ENCODE peak calls at places on chromosomes 6 and 20, in four cellular contexts. N is AG04449, Y is sigmoid colon, U is MCF 10A. C is an unnamed sample.

GRCh38 chr6:128124713-128125112 is 223.9 kb upstream of the THEMIS start:
- DNase-seq in N (no peak), Y (no peak), U (peak; percentile 43), C (no peak)

GRCh38 chr6:168163096-168163731 is 84.2 kb upstream of the FRMD1 start:
- DNase-seq in N (no peak), Y (peak; percentile 92), U (no peak), C (no peak)

GRCh38 chr20:42639140-42639539 is 550.6 kb downstream of the PTPRT start:
- DNase-seq in N (no peak), Y (no peak), U (no peak), C (no peak)

GRCh38 chr6:160678744-160679401 is 14.8 kb upstream of the LPA start:
- DNase-seq in N (no peak), Y (no peak), U (no peak), C (no peak)

GRCh38 chr6:75118925-75119515 is 86.8 kb downstream of the COL12A1 start:
- DNase-seq in N (no peak), Y (no peak), U (no peak), C (no peak)

GRCh38 chr20:37308098-37309050 is 18.9 kb downstream of the MANBAL start:
- DNase-seq in N (no peak), Y (peak; percentile 37), U (no peak), C (no peak)

GRCh38 chr20:41425180-41425884 is 58.7 kb upstream of the EMILIN3 start:
- DNase-seq in N (no peak), Y (no peak), U (no peak), C (no peak)

GRCh38 chr20:59047938-59048680 is 5.5 kb upstream of the PRELID3B start:
- DNase-seq in N (no peak), Y (no peak), U (no peak), C (no peak)

GRCh38 chr20:24949756-24950127 is 673 bp downstream of the CST7 start:
- DNase-seq in N (no peak), Y (peak; percentile 40), U (no peak), C (no peak)

GRCh38 chr6:21985904-21986303 is 310.9 kb downstream of the PRL start:
- DNase-seq in N (no peak), Y (no peak), U (no peak), C (no peak)

GRCh38 chr6:16438677-16439615 is 200.6 kb downstream of the GMPR start:
- DNase-seq in N (no peak), Y (no peak), U (peak; percentile 46), C (peak; percentile 31)

GRCh38 chr6:18507561-18507960 is 120.4 kb downstream of the RNF144B start:
- DNase-seq in N (no peak), Y (no peak), U (no peak), C (no peak)

GRCh38 chr6:134446228-134446848 is 128.4 kb upstream of the SGK1 start:
- DNase-seq in N (no peak), Y (no peak), U (no peak), C (no peak)

GRCh38 chr20:5397418-5397817 is 80.7 kb upstream of the PROKR2 start:
- DNase-seq in N (no peak), Y (no peak), U (no peak), C (no peak)

GRCh38 chr20:5401277-5401676 is 84.5 kb upstream of the PROKR2 start:
- DNase-seq in N (no peak), Y (no peak), U (no peak), C (no peak)

GRCh38 chr20:5400164-5400762 is 83.5 kb upstream of the PROKR2 start:
- DNase-seq in N (no peak), Y (no peak), U (peak; percentile 54), C (peak; percentile 10)

DNA sequence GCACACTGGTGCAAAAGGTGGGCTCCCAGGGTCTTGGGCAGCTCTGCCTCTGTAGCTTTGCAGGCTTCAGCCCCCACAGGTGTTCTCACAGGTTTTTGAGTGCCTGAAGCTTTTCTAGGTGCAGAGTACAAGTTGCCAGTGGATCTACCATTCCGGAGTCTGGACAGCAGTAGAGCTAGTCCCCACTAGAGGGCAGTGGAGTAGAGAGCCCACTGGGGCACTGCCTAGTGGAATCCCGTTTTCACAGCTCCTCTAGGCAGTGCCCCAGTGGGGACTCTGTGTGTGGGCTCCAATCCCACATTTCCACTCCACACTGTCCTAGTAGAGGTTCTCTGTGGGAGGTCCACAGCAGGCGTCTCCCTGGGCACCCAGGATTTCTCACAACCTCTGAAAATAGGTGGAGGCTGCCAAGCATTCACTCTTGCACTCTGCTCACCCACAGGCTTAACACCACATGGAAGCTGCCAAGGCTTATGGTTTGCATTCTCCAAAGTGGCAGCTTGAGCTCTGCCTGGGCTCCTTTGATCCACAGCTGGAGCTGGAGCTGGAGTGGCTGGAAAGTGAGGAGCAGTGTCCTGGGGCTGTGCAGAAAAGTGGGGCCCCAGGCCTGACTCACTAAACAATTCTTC is 86.3 kb upstream of the PROKR2 start:
- DNase-seq in N (no peak), Y (no peak), U (peak; percentile 51), C (peak; percentile 5)
- TF ChIP-seq CTCF in N (peak; percentile 57), Y (no peak), U (peak; percentile 45), C (peak; percentile 87)

GRCh38 chr6:123380257-123380656 is 256.5 kb downstream of the TRDN start:
- DNase-seq in N (no peak), Y (no peak), U (peak; percentile 56), C (no peak)
- TF ChIP-seq CTCF in N (no peak), Y (no peak), U (peak; percentile 34), C (no peak)

GRCh38 chr20:5806457-5807263 is 56.5 kb downstream of the SHLD1 start:
- DNase-seq in N (no peak), Y (no peak), U (no peak), C (no peak)
- TF ChIP-seq CTCF in N (no peak), Y (no peak), U (peak; percentile 27), C (peak; percentile 24)

DNA sequence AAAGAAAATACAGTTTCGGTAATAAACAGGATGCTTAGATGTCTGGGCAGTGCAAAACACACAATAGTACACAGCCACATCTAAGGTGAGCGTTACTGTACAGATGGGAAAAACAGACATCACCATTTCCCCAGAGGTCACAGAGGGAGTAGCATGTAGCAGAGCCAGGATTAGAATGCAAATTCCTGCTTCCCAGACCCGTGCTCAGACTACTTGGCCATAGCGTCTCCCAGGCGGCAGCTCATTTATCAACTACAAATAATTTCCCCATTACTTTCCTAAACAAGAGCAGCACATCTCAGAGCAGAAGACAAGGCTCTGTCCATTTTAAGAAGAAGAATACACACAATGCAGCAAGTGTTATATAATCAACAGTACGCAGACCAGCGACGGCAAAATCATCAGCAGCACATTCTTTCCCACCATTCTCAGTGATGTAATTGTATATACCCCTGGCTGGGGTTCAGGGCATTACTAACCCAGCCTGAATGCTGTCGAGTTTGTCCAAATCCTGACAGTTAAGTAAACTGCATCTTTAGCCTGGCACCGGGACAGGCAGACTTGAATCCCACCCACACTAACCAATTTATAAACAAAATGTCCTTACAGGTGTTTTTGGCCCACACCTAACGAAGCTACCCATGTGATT is 61.9 kb downstream of the CNKSR3 start:
- DNase-seq in N (peak; percentile 61), Y (peak; percentile 87), U (no peak), C (peak; percentile 17)
- TF ChIP-seq CTCF in N (peak; percentile 16), Y (peak; percentile 46), U (no peak), C (no peak)

GRCh38 chr20:23233341-23233740 is 117.2 kb upstream of the NXT1 start:
- DNase-seq in N (no peak), Y (no peak), U (no peak), C (no peak)
- TF ChIP-seq CTCF in N (no peak), Y (no peak), U (no peak), C (no peak)

DNA sequence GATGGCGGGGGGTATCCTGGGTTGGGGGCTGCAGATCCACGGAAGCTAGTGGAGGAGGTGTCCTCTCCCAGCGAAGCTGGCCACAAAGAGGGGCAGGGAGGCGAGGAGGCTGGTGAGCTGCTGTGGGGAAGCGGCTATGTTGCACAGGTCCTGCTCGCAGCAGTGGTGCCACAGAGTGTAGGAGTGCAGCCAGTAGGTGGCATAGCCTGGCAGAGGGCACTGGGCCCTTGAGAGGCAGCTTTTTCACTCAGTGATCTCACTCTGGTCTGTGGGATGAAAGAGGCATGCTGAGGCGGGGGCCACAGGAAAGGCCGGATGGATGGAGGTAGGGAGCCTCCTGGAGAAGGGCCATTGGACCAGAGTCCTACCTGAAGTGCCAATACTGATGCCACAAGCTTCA is 2.9 kb upstream of the LY6G6D start:
- DNase-seq in N (no peak), Y (no peak), U (peak; percentile 23), C (no peak)
- TF ChIP-seq CTCF in N (peak; percentile 21), Y (no peak), U (no peak), C (peak; percentile 4)

GRCh38 chr20:53916173-53916512 is 154.3 kb downstream of the BCAS1 start:
- DNase-seq in N (no peak), Y (no peak), U (no peak), C (no peak)

GRCh38 chr20:53914861-53915458 is 155.4 kb downstream of the BCAS1 start:
- DNase-seq in N (no peak), Y (no peak), U (no peak), C (no peak)

GRCh38 chr20:53915459-53916172 is 154.8 kb downstream of the BCAS1 start:
- DNase-seq in N (no peak), Y (peak; percentile 96), U (peak; percentile 94), C (no peak)

GRCh38 chr20:53911301-53911700 is 159.1 kb downstream of the BCAS1 start:
- DNase-seq in N (no peak), Y (no peak), U (no peak), C (no peak)

GRCh38 chr20:53914091-53914860 is 156.1 kb downstream of the BCAS1 start:
- DNase-seq in N (no peak), Y (no peak), U (no peak), C (no peak)
- TF ChIP-seq CTCF in N (no peak), Y (no peak), U (no peak), C (no peak)

GRCh38 chr20:45154183-45154582 is 20.5 kb upstream of the PI3 start:
- DNase-seq in N (no peak), Y (no peak), U (no peak), C (no peak)
- TF ChIP-seq CTCF in N (no peak), Y (no peak), U (no peak), C (no peak)

GRCh38 chr6:79946242-79946641 is 1.1 kb downstream of the ELOVL4 start:
- DNase-seq in N (no peak), Y (no peak), U (peak; percentile 35), C (no peak)
- TF ChIP-seq CTCF in N (peak; percentile 13), Y (no peak), U (peak; percentile 39), C (peak; percentile 35)

C was measured in HFF-Myc.